ENCODE peak calls at places on chromosomes 6 and 20, in five cellular contexts. O is NCI-H1417, Z is H1, U is B cell, K is heart left ventricle. R is an unnamed sample.

GRCh38 chr6:35445691-35446090 is 6.4 kb upstream of the FANCE start:
- DNase-seq in Z (no peak), K (no peak), O (no peak), U (no peak), R (no peak)

GRCh38 chr6:70693887-70694286 is 26.2 kb downstream of the SMAP1 start:
- DNase-seq in U (no peak), O (no peak), Z (no peak), K (no peak), R (no peak)

GRCh38 chr20:63054695-63055240 is 48.0 kb upstream of the BHLHE23 start:
- DNase-seq in O (no peak), U (peak), Z (peak), K (peak), R (no peak)

GRCh38 chr20:58048096-58048702 is 180.3 kb downstream of the ANKRD60 start:
- DNase-seq in O (no peak), Z (peak), U (no peak), K (no peak), R (peak)

GRCh38 chr6:98039876-98040605 is 757.0 kb upstream of the MMS22L start:
- DNase-seq in Z (no peak), K (no peak), O (peak), U (no peak), R (peak)

GRCh38 chr6:37877373-37878149 is 58.0 kb downstream of the ZFAND3 start:
- DNase-seq in U (no peak), Z (no peak), K (no peak), O (no peak), R (no peak)

GRCh38 chr6:10461850-10462249 is 47.0 kb upstream of the TFAP2A start:
- DNase-seq in U (no peak), O (no peak), Z (no peak), K (no peak), R (no peak)

GRCh38 chr6:143964667-143965066 is 43.4 kb downstream of the PLAGL1 start:
- DNase-seq in Z (no peak), U (no peak), O (no peak), K (no peak), R (no peak)

GRCh38 chr6:48486876-48487275 is 375.9 kb upstream of the PTCHD4 start:
- DNase-seq in Z (no peak), U (no peak), K (no peak), O (no peak), R (no peak)

GRCh38 chr6:106783631-106784566 is 154.5 kb downstream of the QRSL1 start:
- DNase-seq in Z (no peak), K (no peak), U (no peak), O (no peak), R (no peak)

GRCh38 chr6:158622545-158623190 is 21.9 kb downstream of the DYNLT1 start:
- DNase-seq in U (no peak), O (no peak), K (no peak), Z (no peak), R (no peak)

GRCh38 chr20:8527998-8528397 is 395.9 kb downstream of the PLCB1 start:
- DNase-seq in O (no peak), K (no peak), Z (no peak), U (no peak), R (no peak)